ENCODE peak calls at places on chromosomes 13 and 19, in five cellular contexts. One of them, this sample, is unnamed.

GRCh38 chr13:39405107-39405506 is 197.9 kb downstream of the LHFPL6 start:
- DNase-seq in stimulated activated CD4-positive, alpha-beta T cell treated with anti-CD3 and anti-CD28 coated beads, Interleukin-4, amount 100 ng/mL, for 48 hours: no peak
- DNase-seq in RPMI7951: no peak
- DNase-seq in neural crest cell: no peak
- DNase-seq in glomerular endothelial cell: no peak
- DNase-seq in this sample: no peak

GRCh38 chr13:68190826-68191225 is 960.7 kb upstream of the PCDH9 start:
- DNase-seq in stimulated activated CD4-positive, alpha-beta T cell treated with anti-CD3 and anti-CD28 coated beads, Interleukin-4, amount 100 ng/mL, for 48 hours: no peak
- DNase-seq in RPMI7951: no peak
- DNase-seq in neural crest cell: no peak
- DNase-seq in glomerular endothelial cell: no peak
- DNase-seq in this sample: no peak

GRCh38 chr19:821976-822773 is 420 bp upstream of the PLPPR3 start:
- DNase-seq in stimulated activated CD4-positive, alpha-beta T cell treated with anti-CD3 and anti-CD28 coated beads, Interleukin-4, amount 100 ng/mL, for 48 hours: no peak
- DNase-seq in RPMI7951: no peak
- DNase-seq in neural crest cell: peak
- DNase-seq in glomerular endothelial cell: no peak
- DNase-seq in this sample: peak

GRCh38 chr13:63910406-63910957 is 2494.8 kb upstream of the PCDH20 start:
- DNase-seq in stimulated activated CD4-positive, alpha-beta T cell treated with anti-CD3 and anti-CD28 coated beads, Interleukin-4, amount 100 ng/mL, for 48 hours: no peak
- DNase-seq in RPMI7951: peak
- DNase-seq in neural crest cell: no peak
- DNase-seq in glomerular endothelial cell: no peak
- DNase-seq in this sample: no peak

GRCh38 chr19:1807030-1807694 is 4.9 kb downstream of the ATP8B3 start:
- DNase-seq in stimulated activated CD4-positive, alpha-beta T cell treated with anti-CD3 and anti-CD28 coated beads, Interleukin-4, amount 100 ng/mL, for 48 hours: no peak
- DNase-seq in RPMI7951: no peak
- DNase-seq in neural crest cell: no peak
- DNase-seq in glomerular endothelial cell: no peak
- DNase-seq in this sample: no peak

GRCh38 chr19:18422530-18423191 is 3.5 kb downstream of the SSBP4 start:
- DNase-seq in stimulated activated CD4-positive, alpha-beta T cell treated with anti-CD3 and anti-CD28 coated beads, Interleukin-4, amount 100 ng/mL, for 48 hours: no peak
- DNase-seq in RPMI7951: no peak
- DNase-seq in neural crest cell: no peak
- DNase-seq in glomerular endothelial cell: no peak
- DNase-seq in this sample: no peak

GRCh38 chr13:74978596-74978995 is 503.4 kb downstream of the TBC1D4 start:
- DNase-seq in stimulated activated CD4-positive, alpha-beta T cell treated with anti-CD3 and anti-CD28 coated beads, Interleukin-4, amount 100 ng/mL, for 48 hours: no peak
- DNase-seq in RPMI7951: no peak
- DNase-seq in neural crest cell: no peak
- DNase-seq in glomerular endothelial cell: no peak
- DNase-seq in this sample: no peak

GRCh38 chr13:91776650-91777193 is 378.3 kb downstream of the GPC5 start:
- DNase-seq in stimulated activated CD4-positive, alpha-beta T cell treated with anti-CD3 and anti-CD28 coated beads, Interleukin-4, amount 100 ng/mL, for 48 hours: no peak
- DNase-seq in RPMI7951: no peak
- DNase-seq in neural crest cell: no peak
- DNase-seq in glomerular endothelial cell: no peak
- DNase-seq in this sample: no peak

GRCh38 chr13:69633044-69633443 is 474.6 kb upstream of the ATXN8OS start:
- DNase-seq in stimulated activated CD4-positive, alpha-beta T cell treated with anti-CD3 and anti-CD28 coated beads, Interleukin-4, amount 100 ng/mL, for 48 hours: no peak
- DNase-seq in RPMI7951: no peak
- DNase-seq in neural crest cell: no peak
- DNase-seq in glomerular endothelial cell: no peak
- DNase-seq in this sample: no peak

GRCh38 chr19:42042455-42043170 is 27.4 kb downstream of the GRIK5 start:
- DNase-seq in stimulated activated CD4-positive, alpha-beta T cell treated with anti-CD3 and anti-CD28 coated beads, Interleukin-4, amount 100 ng/mL, for 48 hours: no peak
- DNase-seq in RPMI7951: no peak
- DNase-seq in neural crest cell: no peak
- DNase-seq in glomerular endothelial cell: no peak
- DNase-seq in this sample: no peak

GRCh38 chr19:12126707-12127106 is 13.4 kb downstream of the ZNF20 start:
- DNase-seq in stimulated activated CD4-positive, alpha-beta T cell treated with anti-CD3 and anti-CD28 coated beads, Interleukin-4, amount 100 ng/mL, for 48 hours: no peak
- DNase-seq in RPMI7951: no peak
- DNase-seq in neural crest cell: no peak
- DNase-seq in glomerular endothelial cell: no peak
- DNase-seq in this sample: no peak

GRCh38 chr19:31539386-31539785 is 190.2 kb upstream of the TSHZ3 start:
- DNase-seq in stimulated activated CD4-positive, alpha-beta T cell treated with anti-CD3 and anti-CD28 coated beads, Interleukin-4, amount 100 ng/mL, for 48 hours: no peak
- DNase-seq in RPMI7951: no peak
- DNase-seq in neural crest cell: no peak
- DNase-seq in glomerular endothelial cell: no peak
- DNase-seq in this sample: no peak

GRCh38 chr13:78589206-78589605 is 14.1 kb downstream of the POU4F1 start:
- DNase-seq in stimulated activated CD4-positive, alpha-beta T cell treated with anti-CD3 and anti-CD28 coated beads, Interleukin-4, amount 100 ng/mL, for 48 hours: no peak
- DNase-seq in RPMI7951: peak
- DNase-seq in neural crest cell: peak
- DNase-seq in glomerular endothelial cell: no peak
- DNase-seq in this sample: peak

GRCh38 chr13:25744176-25744575 is 307.6 kb downstream of the SHISA2 start:
- DNase-seq in stimulated activated CD4-positive, alpha-beta T cell treated with anti-CD3 and anti-CD28 coated beads, Interleukin-4, amount 100 ng/mL, for 48 hours: no peak
- DNase-seq in RPMI7951: peak
- DNase-seq in neural crest cell: no peak
- DNase-seq in glomerular endothelial cell: no peak
- DNase-seq in this sample: peak

GRCh38 chr13:98390086-98390697 is 186.7 kb downstream of the STK24 start:
- DNase-seq in stimulated activated CD4-positive, alpha-beta T cell treated with anti-CD3 and anti-CD28 coated beads, Interleukin-4, amount 100 ng/mL, for 48 hours: no peak
- DNase-seq in RPMI7951: no peak
- DNase-seq in neural crest cell: no peak
- DNase-seq in glomerular endothelial cell: no peak
- DNase-seq in this sample: no peak

GRCh38 chr13:114196629-114197028 is 17.6 kb downstream of the CFAP97D2 start:
- DNase-seq in stimulated activated CD4-positive, alpha-beta T cell treated with anti-CD3 and anti-CD28 coated beads, Interleukin-4, amount 100 ng/mL, for 48 hours: no peak
- DNase-seq in RPMI7951: no peak
- DNase-seq in neural crest cell: no peak
- DNase-seq in glomerular endothelial cell: no peak
- DNase-seq in this sample: no peak

GRCh38 chr13:69904784-69905183 is 202.8 kb upstream of the ATXN8OS start:
- DNase-seq in stimulated activated CD4-positive, alpha-beta T cell treated with anti-CD3 and anti-CD28 coated beads, Interleukin-4, amount 100 ng/mL, for 48 hours: no peak
- DNase-seq in RPMI7951: no peak
- DNase-seq in neural crest cell: no peak
- DNase-seq in glomerular endothelial cell: no peak
- DNase-seq in this sample: no peak

GRCh38 chr19:3411636-3412035 is 45.3 kb downstream of the NFIC start:
- DNase-seq in stimulated activated CD4-positive, alpha-beta T cell treated with anti-CD3 and anti-CD28 coated beads, Interleukin-4, amount 100 ng/mL, for 48 hours: no peak
- DNase-seq in RPMI7951: no peak
- DNase-seq in neural crest cell: no peak
- DNase-seq in glomerular endothelial cell: no peak
- DNase-seq in this sample: no peak

GRCh38 chr19:50478901-50479715 is 2.5 kb upstream of the GARIN5A start:
- DNase-seq in stimulated activated CD4-positive, alpha-beta T cell treated with anti-CD3 and anti-CD28 coated beads, Interleukin-4, amount 100 ng/mL, for 48 hours: no peak
- DNase-seq in RPMI7951: peak
- DNase-seq in neural crest cell: no peak
- DNase-seq in glomerular endothelial cell: no peak
- DNase-seq in this sample: no peak

GRCh38 chr19:2820112-2820702 is 539 bp downstream of the ZNF554 start:
- DNase-seq in stimulated activated CD4-positive, alpha-beta T cell treated with anti-CD3 and anti-CD28 coated beads, Interleukin-4, amount 100 ng/mL, for 48 hours: no peak
- DNase-seq in RPMI7951: no peak
- DNase-seq in neural crest cell: peak
- DNase-seq in glomerular endothelial cell: no peak
- DNase-seq in this sample: no peak

GRCh38 chr13:105167385-105167784 is 1368.1 kb downstream of the EFNB2 start:
- DNase-seq in stimulated activated CD4-positive, alpha-beta T cell treated with anti-CD3 and anti-CD28 coated beads, Interleukin-4, amount 100 ng/mL, for 48 hours: no peak
- DNase-seq in RPMI7951: no peak
- DNase-seq in neural crest cell: no peak
- DNase-seq in glomerular endothelial cell: no peak
- DNase-seq in this sample: no peak

GRCh38 chr13:79724348-79725103 is 243.6 kb downstream of the NDFIP2 start:
- DNase-seq in stimulated activated CD4-positive, alpha-beta T cell treated with anti-CD3 and anti-CD28 coated beads, Interleukin-4, amount 100 ng/mL, for 48 hours: no peak
- DNase-seq in RPMI7951: no peak
- DNase-seq in neural crest cell: no peak
- DNase-seq in glomerular endothelial cell: no peak
- DNase-seq in this sample: no peak

GRCh38 chr13:21240586-21240985 is 64.1 kb downstream of the MRPL57 start:
- DNase-seq in stimulated activated CD4-positive, alpha-beta T cell treated with anti-CD3 and anti-CD28 coated beads, Interleukin-4, amount 100 ng/mL, for 48 hours: no peak
- DNase-seq in RPMI7951: peak
- DNase-seq in neural crest cell: no peak
- DNase-seq in glomerular endothelial cell: no peak
- DNase-seq in this sample: peak

GRCh38 chr19:44807162-44807561 is 1.7 kb upstream of the BCAM start:
- DNase-seq in stimulated activated CD4-positive, alpha-beta T cell treated with anti-CD3 and anti-CD28 coated beads, Interleukin-4, amount 100 ng/mL, for 48 hours: no peak
- DNase-seq in RPMI7951: no peak
- DNase-seq in neural crest cell: no peak
- DNase-seq in glomerular endothelial cell: no peak
- DNase-seq in this sample: no peak

GRCh38 chr19:14686411-14686810 is 3.4 kb upstream of the ZNF333 start:
- DNase-seq in stimulated activated CD4-positive, alpha-beta T cell treated with anti-CD3 and anti-CD28 coated beads, Interleukin-4, amount 100 ng/mL, for 48 hours: peak
- DNase-seq in RPMI7951: peak
- DNase-seq in neural crest cell: no peak
- DNase-seq in glomerular endothelial cell: no peak
- DNase-seq in this sample: peak

GRCh38 chr19:45507864-45508680 is 793 bp downstream of the VASP start:
- DNase-seq in stimulated activated CD4-positive, alpha-beta T cell treated with anti-CD3 and anti-CD28 coated beads, Interleukin-4, amount 100 ng/mL, for 48 hours: no peak
- DNase-seq in RPMI7951: peak
- DNase-seq in neural crest cell: no peak
- DNase-seq in glomerular endothelial cell: no peak
- DNase-seq in this sample: no peak

GRCh38 chr19:728011-728410 is 19.3 kb downstream of the PALM start:
- DNase-seq in stimulated activated CD4-positive, alpha-beta T cell treated with anti-CD3 and anti-CD28 coated beads, Interleukin-4, amount 100 ng/mL, for 48 hours: no peak
- DNase-seq in RPMI7951: peak
- DNase-seq in neural crest cell: no peak
- DNase-seq in glomerular endothelial cell: no peak
- DNase-seq in this sample: no peak

GRCh38 chr19:44649578-44650145 is 6.0 kb downstream of the PVR start:
- DNase-seq in stimulated activated CD4-positive, alpha-beta T cell treated with anti-CD3 and anti-CD28 coated beads, Interleukin-4, amount 100 ng/mL, for 48 hours: no peak
- DNase-seq in RPMI7951: no peak
- DNase-seq in neural crest cell: no peak
- DNase-seq in glomerular endothelial cell: no peak
- DNase-seq in this sample: no peak

GRCh38 chr13:106568225-106569003 is 477 bp upstream of the ARGLU1 start:
- DNase-seq in stimulated activated CD4-positive, alpha-beta T cell treated with anti-CD3 and anti-CD28 coated beads, Interleukin-4, amount 100 ng/mL, for 48 hours: no peak
- DNase-seq in RPMI7951: no peak
- DNase-seq in neural crest cell: no peak
- DNase-seq in glomerular endothelial cell: peak
- DNase-seq in this sample: peak

GRCh38 chr19:13441810-13442512 is 64.3 kb downstream of the CACNA1A start:
- DNase-seq in stimulated activated CD4-positive, alpha-beta T cell treated with anti-CD3 and anti-CD28 coated beads, Interleukin-4, amount 100 ng/mL, for 48 hours: peak
- DNase-seq in RPMI7951: peak
- DNase-seq in neural crest cell: peak
- DNase-seq in glomerular endothelial cell: no peak
- DNase-seq in this sample: peak

GRCh38 chr19:14089662-14090508 is 666 bp downstream of the SAMD1 start:
- DNase-seq in stimulated activated CD4-positive, alpha-beta T cell treated with anti-CD3 and anti-CD28 coated beads, Interleukin-4, amount 100 ng/mL, for 48 hours: no peak
- DNase-seq in RPMI7951: peak
- DNase-seq in neural crest cell: peak
- DNase-seq in glomerular endothelial cell: no peak
- DNase-seq in this sample: peak

GRCh38 chr19:11151181-11151580 is 4.4 kb downstream of the SPC24 start:
- DNase-seq in stimulated activated CD4-positive, alpha-beta T cell treated with anti-CD3 and anti-CD28 coated beads, Interleukin-4, amount 100 ng/mL, for 48 hours: no peak
- DNase-seq in RPMI7951: no peak
- DNase-seq in neural crest cell: no peak
- DNase-seq in glomerular endothelial cell: no peak
- DNase-seq in this sample: no peak

GRCh38 chr13:37201081-37201480 is 95.6 kb upstream of the CSNK1A1L start:
- DNase-seq in stimulated activated CD4-positive, alpha-beta T cell treated with anti-CD3 and anti-CD28 coated beads, Interleukin-4, amount 100 ng/mL, for 48 hours: no peak
- DNase-seq in RPMI7951: no peak
- DNase-seq in neural crest cell: no peak
- DNase-seq in glomerular endothelial cell: no peak
- DNase-seq in this sample: no peak

GRCh38 chr13:94590744-94591143 is 5.2 kb downstream of the TGDS start:
- DNase-seq in stimulated activated CD4-positive, alpha-beta T cell treated with anti-CD3 and anti-CD28 coated beads, Interleukin-4, amount 100 ng/mL, for 48 hours: no peak
- DNase-seq in RPMI7951: no peak
- DNase-seq in neural crest cell: no peak
- DNase-seq in glomerular endothelial cell: no peak
- DNase-seq in this sample: no peak

GRCh38 chr19:57829316-57829715 is 783 bp upstream of the ZNF587B start:
- DNase-seq in stimulated activated CD4-positive, alpha-beta T cell treated with anti-CD3 and anti-CD28 coated beads, Interleukin-4, amount 100 ng/mL, for 48 hours: no peak
- DNase-seq in RPMI7951: no peak
- DNase-seq in neural crest cell: no peak
- DNase-seq in glomerular endothelial cell: no peak
- DNase-seq in this sample: no peak

GRCh38 chr13:23515116-23515515 is 55.1 kb upstream of the TNFRSF19 start:
- DNase-seq in stimulated activated CD4-positive, alpha-beta T cell treated with anti-CD3 and anti-CD28 coated beads, Interleukin-4, amount 100 ng/mL, for 48 hours: no peak
- DNase-seq in RPMI7951: no peak
- DNase-seq in neural crest cell: no peak
- DNase-seq in glomerular endothelial cell: no peak
- DNase-seq in this sample: no peak

GRCh38 chr19:51372649-51373504 is at the start of gene NKG7:
- DNase-seq in stimulated activated CD4-positive, alpha-beta T cell treated with anti-CD3 and anti-CD28 coated beads, Interleukin-4, amount 100 ng/mL, for 48 hours: peak
- DNase-seq in RPMI7951: no peak
- DNase-seq in neural crest cell: no peak
- DNase-seq in glomerular endothelial cell: no peak
- DNase-seq in this sample: peak

GRCh38 chr13:90008707-90009149 is 1338.8 kb upstream of the MIR17HG start:
- DNase-seq in stimulated activated CD4-positive, alpha-beta T cell treated with anti-CD3 and anti-CD28 coated beads, Interleukin-4, amount 100 ng/mL, for 48 hours: no peak
- DNase-seq in RPMI7951: no peak
- DNase-seq in neural crest cell: no peak
- DNase-seq in glomerular endothelial cell: no peak
- DNase-seq in this sample: no peak

GRCh38 chr19:40438284-40438683 is 5.9 kb downstream of the SERTAD3 start:
- DNase-seq in stimulated activated CD4-positive, alpha-beta T cell treated with anti-CD3 and anti-CD28 coated beads, Interleukin-4, amount 100 ng/mL, for 48 hours: no peak
- DNase-seq in RPMI7951: no peak
- DNase-seq in neural crest cell: no peak
- DNase-seq in glomerular endothelial cell: no peak
- DNase-seq in this sample: no peak

This sample was measured in MV-4-11.